ENCODE peak calls at places on chromosomes 12 and 14, in six cellular contexts. One of them, this sample, is unnamed.

GRCh38 chr14:64812412-64812811 is 67.3 kb downstream of the SPTB start:
- ATAC-seq in Right ventricle myocardium superior: no peak
- ATAC-seq in left cardiac atrium: no peak
- ATAC-seq in Panc1: no peak
- ATAC-seq in stimulated activated naive CD8-positive, alpha-beta T cell treated with anti-CD3 and anti-CD28 coated beads, Interleukin-15, Interleukin-2, amounts not matched to agents 100 U/mL and 50 U/mL, for 24 hours: no peak
- ATAC-seq in lung: peak; percentile 72
- ATAC-seq in this sample: peak; percentile 79

GRCh38 chr14:68958553-68958952 is 20.5 kb downstream of the ACTN1 start:
- ATAC-seq in Right ventricle myocardium superior: peak; percentile 34
- ATAC-seq in left cardiac atrium: peak; percentile 62
- ATAC-seq in Panc1: no peak
- ATAC-seq in stimulated activated naive CD8-positive, alpha-beta T cell treated with anti-CD3 and anti-CD28 coated beads, Interleukin-15, Interleukin-2, amounts not matched to agents 100 U/mL and 50 U/mL, for 24 hours: no peak
- ATAC-seq in lung: no peak
- ATAC-seq in this sample: no peak

GRCh38 chr12:5318874-5319273 is 113.0 kb upstream of the NTF3 start:
- ATAC-seq in Right ventricle myocardium superior: no peak
- ATAC-seq in left cardiac atrium: no peak
- ATAC-seq in Panc1: no peak
- ATAC-seq in stimulated activated naive CD8-positive, alpha-beta T cell treated with anti-CD3 and anti-CD28 coated beads, Interleukin-15, Interleukin-2, amounts not matched to agents 100 U/mL and 50 U/mL, for 24 hours: no peak
- ATAC-seq in lung: no peak
- ATAC-seq in this sample: no peak

GRCh38 chr12:97323154-97323553 is 139.4 kb upstream of the RMST start:
- ATAC-seq in Right ventricle myocardium superior: no peak
- ATAC-seq in left cardiac atrium: no peak
- ATAC-seq in Panc1: no peak
- ATAC-seq in stimulated activated naive CD8-positive, alpha-beta T cell treated with anti-CD3 and anti-CD28 coated beads, Interleukin-15, Interleukin-2, amounts not matched to agents 100 U/mL and 50 U/mL, for 24 hours: no peak
- ATAC-seq in lung: no peak
- ATAC-seq in this sample: no peak

GRCh38 chr14:71776463-71777359 is 155.5 kb upstream of the RGS6 start:
- ATAC-seq in Right ventricle myocardium superior: no peak
- ATAC-seq in left cardiac atrium: no peak
- ATAC-seq in Panc1: no peak
- ATAC-seq in stimulated activated naive CD8-positive, alpha-beta T cell treated with anti-CD3 and anti-CD28 coated beads, Interleukin-15, Interleukin-2, amounts not matched to agents 100 U/mL and 50 U/mL, for 24 hours: peak; percentile 85
- ATAC-seq in lung: no peak
- ATAC-seq in this sample: no peak

GRCh38 chr12:50326636-50327284 is 43.4 kb upstream of the LIMA1 start:
- ATAC-seq in Right ventricle myocardium superior: no peak
- ATAC-seq in left cardiac atrium: no peak
- ATAC-seq in Panc1: no peak
- ATAC-seq in stimulated activated naive CD8-positive, alpha-beta T cell treated with anti-CD3 and anti-CD28 coated beads, Interleukin-15, Interleukin-2, amounts not matched to agents 100 U/mL and 50 U/mL, for 24 hours: no peak
- ATAC-seq in lung: peak; percentile 53
- ATAC-seq in this sample: no peak

GRCh38 chr12:52007158-52007921 is 594 bp downstream of the TAMALIN start:
- ATAC-seq in Right ventricle myocardium superior: peak; percentile 31
- ATAC-seq in left cardiac atrium: peak; percentile 35
- ATAC-seq in Panc1: no peak
- ATAC-seq in stimulated activated naive CD8-positive, alpha-beta T cell treated with anti-CD3 and anti-CD28 coated beads, Interleukin-15, Interleukin-2, amounts not matched to agents 100 U/mL and 50 U/mL, for 24 hours: peak; percentile 50
- ATAC-seq in lung: no peak
- ATAC-seq in this sample: peak; percentile 60

GRCh38 chr12:232731-233614 is 19.0 kb upstream of the SLC6A12 start:
- ATAC-seq in Right ventricle myocardium superior: peak; percentile 45
- ATAC-seq in left cardiac atrium: peak; percentile 23
- ATAC-seq in Panc1: no peak
- ATAC-seq in stimulated activated naive CD8-positive, alpha-beta T cell treated with anti-CD3 and anti-CD28 coated beads, Interleukin-15, Interleukin-2, amounts not matched to agents 100 U/mL and 50 U/mL, for 24 hours: no peak
- ATAC-seq in lung: no peak
- ATAC-seq in this sample: no peak

GRCh38 chr12:120126635-120127005 is 10.1 kb upstream of the RAB35 start:
- ATAC-seq in Right ventricle myocardium superior: peak; percentile 40
- ATAC-seq in left cardiac atrium: peak; percentile 63
- ATAC-seq in Panc1: no peak
- ATAC-seq in stimulated activated naive CD8-positive, alpha-beta T cell treated with anti-CD3 and anti-CD28 coated beads, Interleukin-15, Interleukin-2, amounts not matched to agents 100 U/mL and 50 U/mL, for 24 hours: peak; percentile 33
- ATAC-seq in lung: peak; percentile 54
- ATAC-seq in this sample: no peak

GRCh38 chr14:75399819-75400678 is 27.8 kb upstream of the JDP2 start:
- ATAC-seq in Right ventricle myocardium superior: peak; percentile 94
- ATAC-seq in left cardiac atrium: peak; percentile 94
- ATAC-seq in Panc1: no peak
- ATAC-seq in stimulated activated naive CD8-positive, alpha-beta T cell treated with anti-CD3 and anti-CD28 coated beads, Interleukin-15, Interleukin-2, amounts not matched to agents 100 U/mL and 50 U/mL, for 24 hours: no peak
- ATAC-seq in lung: peak; percentile 79
- ATAC-seq in this sample: no peak

GRCh38 chr12:19480459-19480858 is 41.2 kb downstream of the AEBP2 start:
- ATAC-seq in Right ventricle myocardium superior: no peak
- ATAC-seq in left cardiac atrium: no peak
- ATAC-seq in Panc1: no peak
- ATAC-seq in stimulated activated naive CD8-positive, alpha-beta T cell treated with anti-CD3 and anti-CD28 coated beads, Interleukin-15, Interleukin-2, amounts not matched to agents 100 U/mL and 50 U/mL, for 24 hours: no peak
- ATAC-seq in lung: no peak
- ATAC-seq in this sample: no peak

GRCh38 chr12:66503746-66504145 is 175.1 kb downstream of the GRIP1 start:
- ATAC-seq in Right ventricle myocardium superior: no peak
- ATAC-seq in left cardiac atrium: no peak
- ATAC-seq in Panc1: no peak
- ATAC-seq in stimulated activated naive CD8-positive, alpha-beta T cell treated with anti-CD3 and anti-CD28 coated beads, Interleukin-15, Interleukin-2, amounts not matched to agents 100 U/mL and 50 U/mL, for 24 hours: no peak
- ATAC-seq in lung: no peak
- ATAC-seq in this sample: no peak

GRCh38 chr12:47249719-47250506 is 170.2 kb upstream of the AMIGO2 start:
- ATAC-seq in Right ventricle myocardium superior: no peak
- ATAC-seq in left cardiac atrium: peak; percentile 44
- ATAC-seq in Panc1: peak; percentile 58
- ATAC-seq in stimulated activated naive CD8-positive, alpha-beta T cell treated with anti-CD3 and anti-CD28 coated beads, Interleukin-15, Interleukin-2, amounts not matched to agents 100 U/mL and 50 U/mL, for 24 hours: no peak
- ATAC-seq in lung: no peak
- ATAC-seq in this sample: no peak

GRCh38 chr12:6280053-6280469 is 30.4 kb upstream of the PLEKHG6 start:
- ATAC-seq in Right ventricle myocardium superior: no peak
- ATAC-seq in left cardiac atrium: no peak
- ATAC-seq in Panc1: peak; percentile 68
- ATAC-seq in stimulated activated naive CD8-positive, alpha-beta T cell treated with anti-CD3 and anti-CD28 coated beads, Interleukin-15, Interleukin-2, amounts not matched to agents 100 U/mL and 50 U/mL, for 24 hours: no peak
- ATAC-seq in lung: peak; percentile 24
- ATAC-seq in this sample: no peak

GRCh38 chr12:6202331-6202730 is 2.1 kb downstream of the CD9 start:
- ATAC-seq in Right ventricle myocardium superior: no peak
- ATAC-seq in left cardiac atrium: no peak
- ATAC-seq in Panc1: no peak
- ATAC-seq in stimulated activated naive CD8-positive, alpha-beta T cell treated with anti-CD3 and anti-CD28 coated beads, Interleukin-15, Interleukin-2, amounts not matched to agents 100 U/mL and 50 U/mL, for 24 hours: no peak
- ATAC-seq in lung: no peak
- ATAC-seq in this sample: no peak

GRCh38 chr12:52990206-52990605 is 16.1 kb upstream of the EIF4B start:
- ATAC-seq in Right ventricle myocardium superior: no peak
- ATAC-seq in left cardiac atrium: no peak
- ATAC-seq in Panc1: no peak
- ATAC-seq in stimulated activated naive CD8-positive, alpha-beta T cell treated with anti-CD3 and anti-CD28 coated beads, Interleukin-15, Interleukin-2, amounts not matched to agents 100 U/mL and 50 U/mL, for 24 hours: no peak
- ATAC-seq in lung: no peak
- ATAC-seq in this sample: no peak

GRCh38 chr14:85084344-85084743 is 445.6 kb upstream of the FLRT2 start:
- ATAC-seq in Right ventricle myocardium superior: no peak
- ATAC-seq in left cardiac atrium: no peak
- ATAC-seq in Panc1: no peak
- ATAC-seq in stimulated activated naive CD8-positive, alpha-beta T cell treated with anti-CD3 and anti-CD28 coated beads, Interleukin-15, Interleukin-2, amounts not matched to agents 100 U/mL and 50 U/mL, for 24 hours: no peak
- ATAC-seq in lung: no peak
- ATAC-seq in this sample: no peak

GRCh38 chr12:79897617-79898016 is 37.3 kb downstream of the PPP1R12A start:
- ATAC-seq in Right ventricle myocardium superior: no peak
- ATAC-seq in left cardiac atrium: no peak
- ATAC-seq in Panc1: peak; percentile 79
- ATAC-seq in stimulated activated naive CD8-positive, alpha-beta T cell treated with anti-CD3 and anti-CD28 coated beads, Interleukin-15, Interleukin-2, amounts not matched to agents 100 U/mL and 50 U/mL, for 24 hours: no peak
- ATAC-seq in lung: no peak
- ATAC-seq in this sample: no peak

GRCh38 chr12:57381693-57382220 is 49.1 kb downstream of the R3HDM2 start:
- ATAC-seq in Right ventricle myocardium superior: no peak
- ATAC-seq in left cardiac atrium: no peak
- ATAC-seq in Panc1: no peak
- ATAC-seq in stimulated activated naive CD8-positive, alpha-beta T cell treated with anti-CD3 and anti-CD28 coated beads, Interleukin-15, Interleukin-2, amounts not matched to agents 100 U/mL and 50 U/mL, for 24 hours: peak; percentile 63
- ATAC-seq in lung: no peak
- ATAC-seq in this sample: no peak

GRCh38 chr14:89331398-89331797 is 85.6 kb downstream of the FOXN3 start:
- ATAC-seq in Right ventricle myocardium superior: no peak
- ATAC-seq in left cardiac atrium: no peak
- ATAC-seq in Panc1: no peak
- ATAC-seq in stimulated activated naive CD8-positive, alpha-beta T cell treated with anti-CD3 and anti-CD28 coated beads, Interleukin-15, Interleukin-2, amounts not matched to agents 100 U/mL and 50 U/mL, for 24 hours: no peak
- ATAC-seq in lung: no peak
- ATAC-seq in this sample: peak; percentile 94

GRCh38 chr12:31845613-31846321 is 113.4 kb upstream of the RESF1 start:
- ATAC-seq in Right ventricle myocardium superior: no peak
- ATAC-seq in left cardiac atrium: no peak
- ATAC-seq in Panc1: no peak
- ATAC-seq in stimulated activated naive CD8-positive, alpha-beta T cell treated with anti-CD3 and anti-CD28 coated beads, Interleukin-15, Interleukin-2, amounts not matched to agents 100 U/mL and 50 U/mL, for 24 hours: no peak
- ATAC-seq in lung: no peak
- ATAC-seq in this sample: no peak

GRCh38 chr12:62761658-62762057 is 173.3 kb downstream of the PPM1H start:
- ATAC-seq in Right ventricle myocardium superior: peak; percentile 82
- ATAC-seq in left cardiac atrium: peak; percentile 69
- ATAC-seq in Panc1: no peak
- ATAC-seq in stimulated activated naive CD8-positive, alpha-beta T cell treated with anti-CD3 and anti-CD28 coated beads, Interleukin-15, Interleukin-2, amounts not matched to agents 100 U/mL and 50 U/mL, for 24 hours: no peak
- ATAC-seq in lung: no peak
- ATAC-seq in this sample: no peak

GRCh38 chr12:40726366-40726765 is 34.1 kb downstream of the CNTN1 start:
- ATAC-seq in Right ventricle myocardium superior: no peak
- ATAC-seq in left cardiac atrium: no peak
- ATAC-seq in Panc1: no peak
- ATAC-seq in stimulated activated naive CD8-positive, alpha-beta T cell treated with anti-CD3 and anti-CD28 coated beads, Interleukin-15, Interleukin-2, amounts not matched to agents 100 U/mL and 50 U/mL, for 24 hours: no peak
- ATAC-seq in lung: no peak
- ATAC-seq in this sample: no peak